ENCODE peak calls at places on chromosomes 5 and 9, in eight cellular contexts. V is pancreas, M is tibial artery, X is kidney, S is GM12865, B is AG04450, Z is spleen, W is heart right ventricle. D is an unnamed sample.

GRCh38 chr5:173764321-173765029 is 123.7 kb upstream of the CPEB4 start:
- DNase-seq in Z (no peak), X (peak; percentile 94), B (peak; percentile 89), W (peak; percentile 79), V (peak; percentile 76), S (peak; percentile 56), M (peak; percentile 86), D (peak; percentile 82)

GRCh38 chr9:99366601-99367000 is 144.5 kb downstream of the SEC61B start:
- DNase-seq in W (no peak), S (no peak), M (no peak), V (no peak), B (no peak), X (no peak), Z (no peak), D (no peak)

GRCh38 chr5:141420855-141421488 is at the start of gene PCDHGA11:
- DNase-seq in V (no peak), S (peak; percentile 77), M (no peak), Z (no peak), X (no peak), B (no peak), W (no peak), D (peak; percentile 20)

GRCh38 chr5:92613546-92613945 is 967.5 kb downstream of the NR2F1-AS1 start:
- DNase-seq in W (no peak), V (no peak), M (no peak), X (no peak), B (no peak), Z (no peak), S (no peak), D (peak; percentile 5)

GRCh38 chr9:129130791-129131190 is 19.6 kb downstream of the PTPA start:
- DNase-seq in V (no peak), S (no peak), X (no peak), M (no peak), B (no peak), W (no peak), Z (no peak), D (no peak)

GRCh38 chr9:123044556-123044955 is 11.1 kb downstream of the GPR21 start:
- DNase-seq in X (no peak), Z (no peak), W (no peak), V (no peak), S (no peak), M (no peak), B (peak; percentile 56), D (no peak)

GRCh38 chr5:134119720-134120119 is 5.2 kb downstream of the TCF7 start:
- DNase-seq in Z (peak; percentile 80), W (no peak), M (no peak), S (no peak), B (no peak), X (no peak), V (no peak), D (no peak)

GRCh38 chr5:88889165-88890069 is 6.4 kb upstream of the MEF2C start:
- DNase-seq in Z (peak; percentile 90), W (peak; percentile 79), S (peak; percentile 86), M (peak; percentile 88), V (peak; percentile 25), B (no peak), X (peak; percentile 85), D (no peak)

GRCh38 chr5:168291961-168292782 is 727 bp downstream of the WWC1 start:
- DNase-seq in B (no peak), X (peak; percentile 81), Z (peak; percentile 78), S (peak; percentile 40), V (no peak), W (no peak), M (no peak), D (no peak)

GRCh38 chr9:113673726-113674125 is 202.4 kb upstream of the ZNF618 start:
- DNase-seq in M (no peak), S (no peak), V (no peak), Z (no peak), B (no peak), X (no peak), W (no peak), D (no peak)

GRCh38 chr5:162956570-162956969 is 480.8 kb upstream of the CCNG1 start:
- DNase-seq in X (no peak), Z (no peak), V (no peak), W (no peak), B (no peak), M (no peak), S (no peak), D (no peak)

GRCh38 chr9:129567842-129568559 is 52.9 kb downstream of the C9orf50 start:
- DNase-seq in V (peak; percentile 58), W (peak; percentile 23), Z (no peak), X (peak; percentile 81), B (no peak), M (peak; percentile 88), S (no peak), D (no peak)

GRCh38 chr5:134503088-134503936 is 22.2 kb upstream of the JADE2 start:
- DNase-seq in V (peak; percentile 52), Z (peak; percentile 80), B (peak; percentile 88), S (peak; percentile 85), X (peak; percentile 93), W (peak; percentile 68), M (peak; percentile 87), D (peak; percentile 98)

GRCh38 chr5:138732933-138733332 is 20.3 kb upstream of the CTNNA1 start:
- DNase-seq in Z (peak; percentile 2), B (no peak), M (no peak), W (no peak), S (no peak), X (no peak), V (no peak), D (no peak)

GRCh38 chr5:3179220-3179619 is 416.4 kb upstream of the IRX1 start:
- DNase-seq in M (no peak), B (no peak), Z (no peak), V (no peak), S (no peak), X (no peak), W (no peak), D (no peak)

GRCh38 chr5:77168187-77168883 is 42.1 kb upstream of the PDE8B start:
- DNase-seq in V (no peak), M (peak; percentile 94), W (peak; percentile 64), Z (peak; percentile 77), B (no peak), X (peak; percentile 80), S (no peak), D (peak; percentile 12)

GRCh38 chr5:77172713-77173328 is 37.7 kb upstream of the PDE8B start:
- DNase-seq in S (no peak), B (no peak), Z (no peak), X (no peak), M (no peak), W (no peak), V (no peak), D (no peak)

GRCh38 chr5:77170196-77170595 is 40.3 kb upstream of the PDE8B start:
- DNase-seq in S (no peak), V (no peak), Z (no peak), X (no peak), B (no peak), M (no peak), W (no peak), D (no peak)

GRCh38 chr5:77168884-77169254 is 41.6 kb upstream of the PDE8B start:
- DNase-seq in Z (no peak), M (no peak), W (no peak), X (no peak), B (no peak), S (no peak), V (no peak), D (no peak)

GRCh38 chr5:77171141-77171910 is 39.2 kb upstream of the PDE8B start:
- DNase-seq in M (no peak), Z (no peak), X (no peak), V (no peak), B (no peak), W (no peak), S (no peak), D (no peak)
- TF ChIP-seq CTCF in M (no peak), Z (no peak), X (no peak), V (no peak), B (no peak), W (no peak), S (no peak), D (no peak)

GRCh38 chr9:88574993-88575392 is 40.0 kb downstream of the NXNL2 start:
- DNase-seq in W (no peak), M (no peak), V (no peak), Z (no peak), B (no peak), S (no peak), X (no peak), D (no peak)

GRCh38 chr9:88578486-88579362 is 43.7 kb downstream of the NXNL2 start:
- DNase-seq in Z (peak; percentile 94), B (peak; percentile 43), W (peak; percentile 75), S (peak; percentile 69), X (peak; percentile 92), V (peak; percentile 79), M (peak; percentile 89), D (peak; percentile 51)

GRCh38 chr9:88579363-88579715 is 44.4 kb downstream of the NXNL2 start:
- DNase-seq in Z (no peak), X (no peak), S (no peak), W (no peak), M (no peak), B (no peak), V (no peak), D (no peak)

GRCh38 chr9:88577256-88577655 is 42.3 kb downstream of the NXNL2 start:
- DNase-seq in S (no peak), M (no peak), B (no peak), X (no peak), Z (no peak), V (no peak), W (no peak), D (no peak)

GRCh38 chr9:88577736-88578485 is 42.9 kb downstream of the NXNL2 start:
- DNase-seq in V (no peak), W (no peak), M (no peak), S (no peak), B (no peak), X (no peak), Z (no peak), D (no peak)
- H3K4me3 ChIP-seq in V (no peak overlapping the region), W (no peak overlapping the region), M (no peak overlapping the region), S (peak overlapping the region; percentile 17), B (no peak overlapping the region), X (no peak overlapping the region), Z (no peak overlapping the region), D (no peak overlapping the region)

GRCh38 chr5:41755705-41756104 is 114.5 kb downstream of the OXCT1 start:
- DNase-seq in Z (no peak), X (no peak), M (no peak), B (no peak), S (no peak), W (no peak), V (no peak), D (no peak)

GRCh38 chr5:41751867-41752266 is 118.4 kb downstream of the OXCT1 start:
- DNase-seq in S (no peak), M (no peak), X (no peak), W (no peak), B (no peak), Z (no peak), V (no peak), D (no peak)

DNA sequence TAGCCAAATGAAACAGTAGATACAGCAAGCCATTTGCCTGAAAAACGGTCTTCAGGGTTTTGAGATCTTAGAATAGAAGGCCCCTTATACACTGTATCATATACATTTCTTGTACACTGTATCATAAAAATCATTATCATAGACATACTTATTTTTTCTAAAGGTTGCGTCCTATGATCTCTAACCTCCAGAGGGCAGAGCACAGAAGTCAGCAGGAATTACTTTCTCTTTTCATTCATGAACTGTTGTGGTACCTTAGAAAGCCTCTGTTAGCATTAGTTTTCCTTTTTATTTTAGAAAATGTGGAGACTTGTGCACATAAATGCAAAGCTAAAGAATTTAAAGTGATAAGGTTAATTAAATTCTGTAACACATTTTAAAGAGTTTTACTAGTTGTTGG is 115.4 kb downstream of the OXCT1 start:
- DNase-seq in W (no peak), V (no peak), S (no peak), X (no peak), M (no peak), B (no peak), Z (no peak), D (no peak)
- TF ChIP-seq CTCF in W (peak; percentile 42), V (no peak), S (no peak), X (no peak), M (no peak), B (no peak), Z (no peak), D (peak; percentile 14)

GRCh38 chr9:133199648-133200321 is 9.3 kb downstream of the OBP2B start:
- DNase-seq in B (no peak), X (peak; percentile 86), S (peak; percentile 11), W (peak; percentile 32), Z (peak; percentile 81), V (peak; percentile 50), M (no peak), D (no peak)
- H3K4me3 ChIP-seq in B (no peak overlapping the region), X (peak overlapping the region; percentile 59), S (no peak overlapping the region), W (peak overlapping the region; percentile 41), Z (peak overlapping the region; percentile 15), V (peak overlapping the region; percentile 27), M (peak overlapping the region; percentile 52), D (no peak overlapping the region)

D was measured in astrocyte of the cerebellum.